ENCODE peak calls at places on chromosomes 7 and 10, in seven cellular contexts. J, I, V, E, X, Y and A are unnamed samples.

GRCh38 chr7:92835851-92836488 is 403 bp downstream of the CDK6 start:
- DNase-seq in J (peak; percentile 36), I (no peak), V (peak; percentile 23), E (no peak), X (peak; percentile 39), Y (peak; percentile 36), A (peak; percentile 19)

GRCh38 chr10:80283536-80284199 is 5.8 kb downstream of the MAT1A start:
- DNase-seq in J (no peak), I (no peak), V (no peak), E (no peak), X (no peak), Y (peak; percentile 47), A (no peak)

GRCh38 chr7:40647719-40648118 is 512.9 kb downstream of the SUGCT start:
- DNase-seq in J (no peak), I (no peak), V (no peak), E (no peak), X (no peak), Y (no peak), A (no peak)

GRCh38 chr7:22949944-22950343 is 64.0 kb downstream of the HYCC1 start:
- DNase-seq in J (no peak), I (no peak), V (no peak), E (no peak), X (no peak), Y (no peak), A (no peak)

GRCh38 chr10:59387951-59388431 is 25.6 kb upstream of the FAM13C start:
- DNase-seq in J (no peak), I (no peak), V (no peak), E (no peak), X (peak; percentile 96), Y (no peak), A (no peak)

GRCh38 chr7:77570330-77571011 is 33.4 kb downstream of the PTPN12 start:
- DNase-seq in J (peak; percentile 16), I (no peak), V (no peak), E (no peak), X (peak; percentile 63), Y (no peak), A (no peak)

GRCh38 chr7:2876031-2876862 is 32.1 kb upstream of the GNA12 start:
- DNase-seq in J (no peak), I (no peak), V (no peak), E (no peak), X (peak; percentile 53), Y (no peak), A (no peak)

GRCh38 chr10:20936388-20936787 is 39.3 kb upstream of the NEBL start:
- DNase-seq in J (no peak), I (no peak), V (no peak), E (no peak), X (peak; percentile 69), Y (no peak), A (no peak)

GRCh38 chr10:43852141-43852540 is 203.5 kb upstream of the ZNF32 start:
- DNase-seq in J (no peak), I (no peak), V (no peak), E (no peak), X (no peak), Y (no peak), A (no peak)

GRCh38 chr10:76779821-76780281 is 857.8 kb downstream of the KCNMA1 start:
- DNase-seq in J (no peak), I (peak; percentile 17), V (no peak), E (no peak), X (no peak), Y (no peak), A (no peak)

GRCh38 chr10:76774987-76775603 is 862.5 kb downstream of the KCNMA1 start:
- DNase-seq in J (no peak), I (peak; percentile 80), V (no peak), E (no peak), X (no peak), Y (peak; percentile 81), A (no peak)

GRCh38 chr10:76784076-76784475 is 853.5 kb downstream of the KCNMA1 start:
- DNase-seq in J (no peak), I (no peak), V (no peak), E (no peak), X (no peak), Y (no peak), A (no peak)

DNA sequence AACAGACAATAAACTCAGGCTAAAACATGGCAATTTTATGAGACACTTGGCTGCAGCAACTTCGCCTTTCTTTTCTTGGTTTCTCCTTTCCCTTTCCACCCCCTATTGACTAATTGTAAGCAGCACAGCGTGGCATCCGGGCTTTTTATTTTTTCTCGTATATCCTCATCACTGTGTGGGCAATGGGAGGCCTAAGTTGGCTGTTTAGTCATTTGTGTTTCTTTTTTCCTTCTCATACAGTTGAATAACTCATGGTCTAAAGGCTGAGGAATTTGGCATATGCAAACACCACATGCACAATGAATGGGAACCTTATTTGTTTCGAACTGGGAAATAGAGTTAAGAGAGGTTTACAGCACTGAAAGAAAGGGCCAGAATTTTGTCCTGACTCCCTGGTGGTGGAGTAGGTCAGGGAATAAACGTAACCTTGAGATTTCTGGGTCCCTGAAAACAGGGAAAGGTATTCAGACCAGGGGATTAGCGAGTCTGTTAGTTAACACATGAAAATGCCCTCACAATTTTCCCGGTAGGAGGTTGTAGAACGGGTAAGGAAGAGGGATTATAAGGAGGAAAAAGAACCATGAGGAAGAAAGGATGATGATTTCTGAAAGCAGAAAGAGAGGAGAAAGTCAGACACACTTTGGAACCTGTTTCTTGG is 858.3 kb downstream of the KCNMA1 start:
- DNase-seq in J (no peak), I (peak; percentile 15), V (no peak), E (no peak), X (peak; percentile 11), Y (no peak), A (no peak)
- H3K27ac ChIP-seq in J (no peak overlapping the region), I (no peak overlapping the region), V (no peak overlapping the region), E (no peak overlapping the region), X (no peak overlapping the region), Y (no peak overlapping the region), A (peak overlapping the region; percentile 32)

DNA sequence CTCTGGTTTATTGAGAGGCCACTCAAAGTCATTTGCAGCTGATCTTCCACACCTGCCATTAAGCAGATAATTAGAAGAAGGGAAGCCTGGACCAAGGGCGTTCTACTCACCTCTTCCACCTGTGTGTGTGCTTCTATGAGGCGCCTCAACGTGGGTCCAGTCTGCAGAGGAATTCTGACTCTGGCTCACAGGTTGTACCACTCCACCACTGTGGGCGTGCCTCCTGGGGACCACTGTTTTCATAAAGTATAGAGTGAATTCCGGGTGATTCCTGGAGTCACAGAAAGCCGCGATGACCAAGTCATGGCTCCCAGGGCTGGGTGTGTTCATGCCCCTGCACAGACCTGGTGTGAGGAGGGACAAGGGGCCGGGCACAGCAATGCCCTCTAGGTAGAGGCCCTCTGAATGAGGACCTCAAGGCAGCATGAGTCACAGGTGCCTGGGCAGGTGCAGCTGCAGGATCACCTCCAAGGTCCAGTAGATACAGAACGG is 408.3 kb upstream of the MGMT start:
- DNase-seq in J (no peak), I (no peak), V (no peak), E (no peak), X (no peak), Y (no peak), A (no peak)
- H3K27ac ChIP-seq in J (peak overlapping the region; percentile 99), I (no peak overlapping the region), V (no peak overlapping the region), E (no peak overlapping the region), X (no peak overlapping the region), Y (no peak overlapping the region), A (no peak overlapping the region)

GRCh38 chr10:110772454-110773025 is 99.2 kb upstream of the PDCD4 start:
- DNase-seq in J (no peak), I (no peak), V (no peak), E (no peak), X (no peak), Y (no peak), A (no peak)

GRCh38 chr10:110774069-110775021 is 97.4 kb upstream of the PDCD4 start:
- DNase-seq in J (no peak), I (no peak), V (no peak), E (no peak), X (peak; percentile 38), Y (no peak), A (no peak)

GRCh38 chr10:110775022-110775379 is 96.7 kb upstream of the PDCD4 start:
- DNase-seq in J (no peak), I (no peak), V (no peak), E (no peak), X (no peak), Y (no peak), A (no peak)

GRCh38 chr10:110775406-110775805 is 96.3 kb upstream of the PDCD4 start:
- DNase-seq in J (no peak), I (no peak), V (no peak), E (no peak), X (no peak), Y (no peak), A (no peak)

DNA sequence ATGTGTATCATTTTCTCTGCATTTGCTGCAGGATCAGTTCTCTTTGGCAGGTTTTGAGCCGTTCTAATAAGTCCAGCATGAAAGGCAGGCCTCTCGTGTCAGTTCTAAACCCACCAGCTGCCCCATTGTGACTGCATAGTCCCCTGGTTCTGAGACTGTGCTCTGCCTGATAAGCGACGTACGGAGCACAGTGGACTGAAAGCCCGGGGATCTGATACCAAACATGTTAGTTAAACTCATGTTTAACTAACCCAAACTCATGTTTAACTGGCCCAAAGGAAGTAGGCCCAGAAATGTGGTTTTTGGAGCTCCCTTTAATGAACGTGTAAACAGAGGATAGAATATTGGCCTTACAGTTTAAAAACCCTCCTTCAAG is 98.0 kb upstream of the PDCD4 start:
- DNase-seq in J (no peak), I (no peak), V (no peak), E (no peak), X (no peak), Y (no peak), A (no peak)
- H3K27ac ChIP-seq in J (no peak overlapping the region), I (no peak overlapping the region), V (no peak overlapping the region), E (peak overlapping the region; percentile 64), X (no peak overlapping the region), Y (peak overlapping the region; percentile 9), A (no peak overlapping the region)

DNA sequence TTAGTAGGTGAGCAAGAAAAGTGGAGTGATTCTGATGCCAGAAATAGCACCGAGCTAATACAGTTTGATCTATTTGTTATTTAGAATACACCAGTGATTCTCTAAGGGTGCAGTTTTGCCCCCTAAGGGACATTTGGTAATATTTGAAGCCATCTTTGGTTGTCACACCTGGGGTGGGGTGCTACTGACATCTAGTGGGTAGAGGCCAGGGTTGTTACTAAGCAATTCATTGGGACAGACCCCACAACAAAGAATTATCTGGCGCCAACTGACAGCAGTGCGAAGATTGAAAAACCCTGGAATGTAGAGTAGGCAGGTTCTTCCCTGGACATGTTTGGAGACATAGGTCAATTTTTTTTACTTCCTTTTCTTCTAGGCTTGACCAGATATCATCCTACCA is 14.6 kb downstream of the PALS2 start:
- DNase-seq in J (peak; percentile 54), I (peak; percentile 33), V (no peak), E (no peak), X (peak; percentile 15), Y (no peak), A (no peak)
- H3K27ac ChIP-seq in J (no peak overlapping the region), I (no peak overlapping the region), V (no peak overlapping the region), E (no peak overlapping the region), X (no peak overlapping the region), Y (no peak overlapping the region), A (no peak overlapping the region)